ENCODE peak calls at places on chromosome 1, in nine cellular contexts. U is adrenal gland; G is thoracic aorta; R is CD8-positive, alpha-beta T cell; X is Peyer's patch; Y is GM23248; L is SK-N-SH; S is stomach; B is aorta. Q is an unnamed sample.

GRCh38 chr1:211734359-211734758 is 58.9 kb upstream of the NEK2 start:
- DNase-seq in U (no peak), G (no peak), R (no peak), X (no peak), Y (no peak), L (no peak), S (no peak), B (no peak), Q (no peak)

GRCh38 chr1:235708390-235708962 is 58.9 kb upstream of the GNG4 start:
- DNase-seq in U (no peak), G (no peak), R (no peak), X (no peak), Y (peak; percentile 85), L (no peak), S (no peak), B (no peak), Q (no peak)

GRCh38 chr1:232059726-232060360 is 433.3 kb downstream of the DISC1 start:
- DNase-seq in U (peak; percentile 15), G (no peak), R (no peak), X (no peak), Y (no peak), L (no peak), S (no peak), B (no peak), Q (no peak)

GRCh38 chr1:205396972-205397616 is 24.8 kb downstream of the LEMD1 start:
- DNase-seq in U (peak; percentile 60), G (no peak), R (no peak), X (no peak), Y (peak; percentile 63), L (peak; percentile 75), S (no peak), B (no peak), Q (peak; percentile 25)

GRCh38 chr1:51189421-51190073 is 46.5 kb upstream of the RNF11 start:
- DNase-seq in U (peak; percentile 46), G (no peak), R (no peak), X (no peak), Y (peak; percentile 77), L (peak; percentile 59), S (peak; percentile 31), B (no peak), Q (peak; percentile 48)

GRCh38 chr1:186620951-186621350 is 59.3 kb downstream of the PTGS2 start:
- DNase-seq in U (no peak), G (no peak), R (no peak), X (no peak), Y (peak; percentile 97), L (no peak), S (no peak), B (no peak), Q (no peak)

GRCh38 chr1:5954964-5955363 is 37.3 kb downstream of the NPHP4 start:
- DNase-seq in U (no peak), G (no peak), R (no peak), X (no peak), Y (no peak), L (no peak), S (no peak), B (no peak), Q (no peak)

GRCh38 chr1:203219171-203219570 is 10.3 kb downstream of the CHIT1 start:
- DNase-seq in U (no peak), G (no peak), R (no peak), X (no peak), Y (no peak), L (no peak), S (no peak), B (no peak), Q (no peak)

GRCh38 chr1:47694011-47694890 is 256.4 kb downstream of the FOXD2 start:
- DNase-seq in U (no peak), G (no peak), R (peak; percentile 17), X (no peak), Y (no peak), L (peak; percentile 45), S (peak; percentile 14), B (peak; percentile 55), Q (no peak)

GRCh38 chr1:4652631-4653327 is 1.6 kb upstream of the AJAP1 start:
- DNase-seq in U (peak; percentile 48), G (no peak), R (peak; percentile 76), X (no peak), Y (peak; percentile 55), L (peak; percentile 92), S (peak; percentile 41), B (peak; percentile 87), Q (peak; percentile 54)

GRCh38 chr1:6668503-6668902 is 33.1 kb downstream of the DNAJC11 start:
- DNase-seq in U (no peak), G (no peak), R (no peak), X (no peak), Y (no peak), L (no peak), S (no peak), B (no peak), Q (no peak)

GRCh38 chr1:8763888-8764287 is 53.6 kb downstream of the RERE start:
- DNase-seq in U (no peak), G (no peak), R (no peak), X (no peak), Y (no peak), L (no peak), S (no peak), B (no peak), Q (no peak)

GRCh38 chr1:69702085-69702484 is 134.4 kb downstream of the LRRC7 start:
- DNase-seq in U (no peak), G (no peak), R (no peak), X (no peak), Y (no peak), L (no peak), S (no peak), B (no peak), Q (no peak)

GRCh38 chr1:68107771-68108170 is 57.3 kb upstream of the DIRAS3 start:
- DNase-seq in U (no peak), G (no peak), R (no peak), X (no peak), Y (peak; percentile 74), L (no peak), S (no peak), B (no peak), Q (no peak)

GRCh38 chr1:68100571-68100970 is 50.1 kb upstream of the DIRAS3 start:
- DNase-seq in U (no peak), G (no peak), R (no peak), X (no peak), Y (no peak), L (no peak), S (no peak), B (no peak), Q (no peak)

GRCh38 chr1:68104155-68104554 is 53.7 kb upstream of the DIRAS3 start:
- DNase-seq in U (no peak), G (no peak), R (no peak), X (no peak), Y (peak; percentile 46), L (no peak), S (no peak), B (no peak), Q (no peak)

GRCh38 chr1:68103006-68103545 is 52.6 kb upstream of the DIRAS3 start:
- DNase-seq in U (no peak), G (no peak), R (no peak), X (no peak), Y (no peak), L (no peak), S (no peak), B (no peak), Q (no peak)

DNA sequence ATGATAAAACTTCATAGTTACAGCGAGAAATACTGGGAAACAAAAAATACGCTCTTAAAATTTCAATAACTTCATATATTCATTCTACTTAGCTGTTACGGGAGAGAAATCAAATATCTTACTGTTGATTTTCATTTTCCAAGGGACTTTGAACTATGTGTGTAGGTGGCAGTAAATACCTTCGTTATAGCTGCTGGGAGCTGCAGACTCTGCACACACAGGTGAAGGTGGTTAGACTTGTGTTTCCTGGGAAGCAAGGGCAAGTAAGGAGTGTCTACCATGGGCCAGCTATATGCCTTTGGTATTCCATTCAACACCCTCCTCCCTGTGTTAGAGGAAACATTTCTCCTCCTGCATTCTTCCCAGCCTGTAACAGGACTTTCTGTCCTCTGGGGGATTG is 51.4 kb upstream of the DIRAS3 start:
- DNase-seq in U (no peak), G (no peak), R (no peak), X (no peak), Y (no peak), L (no peak), S (no peak), B (no peak), Q (no peak)
- H3K27ac ChIP-seq in U (no peak overlapping the region), G (no peak overlapping the region), R (no peak overlapping the region), X (no peak overlapping the region), Y (no peak overlapping the region), L (no peak overlapping the region), S (no peak overlapping the region), B (no peak overlapping the region), Q (no peak overlapping the region)

DNA sequence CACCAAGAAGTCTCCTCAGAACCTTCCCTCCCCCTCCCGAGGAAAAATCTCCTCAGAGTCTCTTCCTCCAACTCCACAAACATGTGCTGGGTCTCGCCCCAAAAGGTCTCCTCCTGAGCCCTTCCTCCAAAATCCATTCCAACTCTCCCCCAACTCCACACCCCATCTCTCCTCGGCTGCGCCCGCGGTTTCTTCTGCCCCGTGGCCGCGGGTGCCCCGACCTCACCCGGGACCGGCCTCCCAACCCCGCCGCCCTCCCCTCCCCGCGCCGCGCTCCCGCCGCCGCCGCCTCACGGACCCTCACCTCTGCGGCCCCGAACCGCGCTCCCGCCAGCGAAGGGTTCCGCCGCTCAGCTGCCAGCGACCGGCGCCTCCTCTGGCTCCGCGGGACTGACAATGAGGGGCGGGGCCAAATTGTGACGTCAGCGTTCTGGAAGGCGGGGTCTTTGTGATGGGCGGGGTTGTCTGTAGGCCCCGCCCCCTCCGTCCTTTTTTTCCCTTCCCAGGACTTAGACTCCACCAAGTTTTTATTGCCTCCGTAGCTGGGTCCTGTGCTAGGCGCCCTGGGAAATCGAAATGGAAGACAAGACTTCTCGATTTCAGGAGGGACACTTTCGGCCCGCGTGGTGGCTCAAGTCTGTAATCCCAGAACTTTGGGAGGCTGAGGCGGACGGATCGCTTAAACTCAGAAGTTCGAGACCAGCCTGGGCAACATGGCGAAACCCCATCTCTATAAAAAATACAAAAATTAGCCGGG is at the start of gene LUZP1:
- DNase-seq in U (peak; percentile 89), G (peak; percentile 52), R (peak; percentile 94), X (peak; percentile 90), Y (peak; percentile 90), L (peak; percentile 93), S (peak; percentile 92), B (peak; percentile 97), Q (peak; percentile 78)
- H3K4me1 ChIP-seq in U (peaks cover 52% of the 10 kb centered on the region), G (peaks cover 43% of the 10 kb centered on the region), R (peaks cover 20% of the 10 kb centered on the region), X (no peaks in the 10 kb centered on the region), Y (peaks cover 32% of the 10 kb centered on the region), L (peaks cover 16% of the 10 kb centered on the region), S (peaks cover 8% of the 10 kb centered on the region), B (no peaks in the 10 kb centered on the region), Q (peaks cover 17% of the 10 kb centered on the region)

GRCh38 chr1:21597754-21598153 is 71.4 kb downstream of the RAP1GAP start:
- DNase-seq in U (no peak), G (no peak), R (no peak), X (no peak), Y (no peak), L (no peak), S (no peak), B (no peak), Q (no peak)
- H3K4me3 ChIP-seq in U (no peak overlapping the region), G (no peak overlapping the region), R (no peak overlapping the region), X (no peak overlapping the region), Y (no peak overlapping the region), L (no peak overlapping the region), S (no peak overlapping the region), B (no peak overlapping the region), Q (no peak overlapping the region)

GRCh38 chr1:85654066-85654782 is 54.0 kb downstream of the ZNHIT6 start:
- DNase-seq in U (no peak), G (no peak), R (no peak), X (no peak), Y (peak; percentile 64), L (no peak), S (no peak), B (no peak), Q (no peak)
- H3K27ac ChIP-seq in U (no peak overlapping the region), G (no peak overlapping the region), R (no peak overlapping the region), X (no peak overlapping the region), Y (no peak overlapping the region), L (no peak overlapping the region), S (no peak overlapping the region), B (no peak overlapping the region), Q (no peak overlapping the region)

Q was measured in CD8-positive, alpha-beta memory T cell.